ENCODE peak calls at places on chromosomes 2 and 18, in eight cellular contexts. J is neural progenitor cell; L is activated effector memory CD4-positive, alpha-beta T cell treated with anti-CD3 and anti-CD28 coated beads, Interleukin-2, amount 50 U/mL, for 16 hours; T is GM13976; I is foreskin keratinocyte; Y is stimulated activated CD8-positive, alpha-beta memory T cell treated with anti-CD3 and anti-CD28 coated beads, Interleukin-12 subunit alpha, Interleukin-12 subunit beta, amount 100 ng/mL, for 1 hour; V is ovary; Q is fibroblast of lung. A is an unnamed sample.

GRCh38 chr2:101758001-101758400 is 60.5 kb downstream of the MAP4K4 start:
- DNase-seq in Q (no peak), V (no peak), L (no peak), I (no peak), J (no peak), T (no peak), Y (no peak), A (no peak)

GRCh38 chr2:225597911-225598310 is 198.4 kb downstream of the NYAP2 start:
- DNase-seq in V (no peak), L (no peak), Y (no peak), Q (no peak), J (peak; percentile 45), I (no peak), T (no peak), A (no peak)

GRCh38 chr2:172282944-172283343 is 144.4 kb upstream of the ITGA6 start:
- DNase-seq in T (no peak), Y (no peak), V (no peak), J (no peak), Q (peak; percentile 93), I (peak; percentile 88), L (no peak), A (peak; percentile 92)

GRCh38 chr2:75560768-75561565 is at the start of gene EVA1A:
- DNase-seq in I (no peak), Q (peak; percentile 64), Y (no peak), L (no peak), V (peak; percentile 23), T (peak; percentile 64), J (peak; percentile 80), A (peak; percentile 57)

GRCh38 chr2:40797115-40797514 is 345.2 kb upstream of the SLC8A1 start:
- DNase-seq in L (no peak), Q (peak; percentile 5), J (no peak), I (peak; percentile 9), Y (no peak), T (no peak), V (no peak), A (peak; percentile 15)

GRCh38 chr18:20971886-20972267 is 139.7 kb downstream of the ROCK1 start:
- DNase-seq in Y (no peak), I (no peak), T (peak; percentile 16), Q (peak; percentile 38), L (no peak), J (peak; percentile 6), V (no peak), A (no peak)

GRCh38 chr2:223369889-223370288 is 232.3 kb downstream of the SCG2 start:
- DNase-seq in L (no peak), I (no peak), Y (no peak), V (no peak), T (no peak), Q (no peak), J (no peak), A (no peak)

GRCh38 chr2:98763209-98763951 is 32.4 kb upstream of the MGAT4A start:
- DNase-seq in T (no peak), Y (no peak), I (no peak), Q (no peak), L (no peak), V (no peak), J (no peak), A (no peak)

GRCh38 chr2:9356336-9356735 is 67.0 kb downstream of the ITGB1BP1 start:
- DNase-seq in V (no peak), Y (no peak), T (no peak), Q (no peak), I (no peak), J (peak; percentile 44), L (no peak), A (no peak)

GRCh38 chr18:14919666-14920065 is 171.7 kb downstream of the ANKRD30B start:
- DNase-seq in T (no peak), Y (no peak), V (no peak), I (no peak), J (no peak), Q (no peak), L (no peak), A (no peak)

GRCh38 chr2:73716518-73717250 is 20.5 kb downstream of the TPRKB start:
- DNase-seq in I (peak; percentile 15), Q (peak; percentile 43), L (no peak), V (peak; percentile 50), Y (no peak), T (no peak), J (no peak), A (no peak)

A was measured in HS-5.